ENCODE peak calls at places on chromosomes 4 and X, in five cellular contexts. S is psoas muscle, I is colonic mucosa, K is transverse colon, M is mesendoderm. N is an unnamed sample.

GRCh38 chr4:129230836-129231235 is 134.9 kb downstream of the C4orf33 start:
- DNase-seq in S (no peak), I (no peak), K (no peak), M (peak), N (no peak)

GRCh38 chr4:84167089-84167488 is 332.0 kb downstream of the NKX6-1 start:
- DNase-seq in S (no peak), I (no peak), K (no peak), M (no peak), N (no peak)

GRCh38 chr4:168028970-168029610 is 63.2 kb upstream of the ANXA10 start:
- DNase-seq in S (no peak), I (no peak), K (no peak), M (no peak), N (no peak)

GRCh38 chr4:144185086-144185485 is 44.6 kb upstream of the GYPA start:
- DNase-seq in S (no peak), I (no peak), K (no peak), M (no peak), N (no peak)

GRCh38 chr4:37737456-37737855 is 51.3 kb upstream of the RELL1 start:
- DNase-seq in S (no peak), I (no peak), K (no peak), M (no peak), N (no peak)

GRCh38 chr4:60216752-60217151 is 983.4 kb upstream of the ADGRL3 start:
- DNase-seq in S (no peak), I (no peak), K (no peak), M (peak), N (no peak)

GRCh38 chr4:75916091-75916661 is 13.9 kb upstream of the PPEF2 start:
- DNase-seq in S (no peak), I (peak), K (peak), M (peak), N (peak)

GRCh38 chr4:182921608-182922007 is 4.4 kb upstream of the DCTD start:
- DNase-seq in S (no peak), I (no peak), K (no peak), M (no peak), N (no peak)

GRCh38 chr4:121199742-121200561 is 35.8 kb upstream of the TNIP3 start:
- DNase-seq in S (no peak), I (no peak), K (no peak), M (peak), N (peak)

GRCh38 chrX:52031371-52031770 is 37.6 kb downstream of the MAGED4B start:
- DNase-seq in S (no peak), I (no peak), K (no peak), M (no peak), N (no peak)

GRCh38 chr4:40057540-40058091 is 966 bp downstream of the N4BP2 start:
- DNase-seq in S (peak), I (peak), K (peak), M (peak), N (peak)

GRCh38 chrX:42219231-42219630 is 295.9 kb upstream of the CASK start:
- DNase-seq in S (no peak), I (no peak), K (no peak), M (no peak), N (no peak)

GRCh38 chr4:8403173-8403753 is 37.3 kb downstream of the ACOX3 start:
- DNase-seq in S (peak), I (peak), K (peak), M (peak), N (peak)

GRCh38 chrX:37677243-37677642 is 8.3 kb upstream of the XK start:
- DNase-seq in S (no peak), I (no peak), K (no peak), M (no peak), N (no peak)

GRCh38 chrX:37677765-37678164 is 7.8 kb upstream of the XK start:
- DNase-seq in S (no peak), I (no peak), K (no peak), M (no peak), N (no peak)

GRCh38 chrX:37667141-37667540 is 18.4 kb upstream of the XK start:
- DNase-seq in S (no peak), I (no peak), K (no peak), M (no peak), N (no peak)

DNA sequence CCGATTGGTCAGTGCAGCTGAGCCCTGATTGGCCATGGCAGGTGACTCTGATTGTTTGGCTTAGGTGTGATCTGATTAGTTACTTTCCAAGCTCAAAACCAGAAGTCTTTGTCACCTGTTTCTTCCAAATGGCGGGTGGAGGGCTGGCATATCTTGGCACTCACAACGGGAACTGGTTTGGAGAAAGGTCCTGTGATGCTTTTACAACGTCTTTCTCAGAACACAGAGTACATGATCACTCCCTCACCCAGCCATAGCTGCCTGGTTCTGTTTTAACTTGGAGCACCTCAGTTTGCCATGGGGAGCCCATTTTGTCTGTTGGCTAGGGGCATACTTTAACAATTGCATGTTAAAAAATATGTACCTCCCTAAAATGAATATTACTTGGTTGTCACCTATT is 13.0 kb upstream of the XK start:
- DNase-seq in S (no peak), I (no peak), K (no peak), M (no peak), N (no peak)
- H3K27ac ChIP-seq in S (no peak), I (no peak), K (no peak), M (no peak), N (no peak)

GRCh38 chr4:159049780-159050375 is 53.0 kb upstream of the RAPGEF2 start:
- DNase-seq in S (no peak), I (no peak), K (no peak), M (no peak), N (no peak)
- H3K27ac ChIP-seq in S (no peak), I (no peak), K (no peak), M (no peak), N (no peak)

DNA sequence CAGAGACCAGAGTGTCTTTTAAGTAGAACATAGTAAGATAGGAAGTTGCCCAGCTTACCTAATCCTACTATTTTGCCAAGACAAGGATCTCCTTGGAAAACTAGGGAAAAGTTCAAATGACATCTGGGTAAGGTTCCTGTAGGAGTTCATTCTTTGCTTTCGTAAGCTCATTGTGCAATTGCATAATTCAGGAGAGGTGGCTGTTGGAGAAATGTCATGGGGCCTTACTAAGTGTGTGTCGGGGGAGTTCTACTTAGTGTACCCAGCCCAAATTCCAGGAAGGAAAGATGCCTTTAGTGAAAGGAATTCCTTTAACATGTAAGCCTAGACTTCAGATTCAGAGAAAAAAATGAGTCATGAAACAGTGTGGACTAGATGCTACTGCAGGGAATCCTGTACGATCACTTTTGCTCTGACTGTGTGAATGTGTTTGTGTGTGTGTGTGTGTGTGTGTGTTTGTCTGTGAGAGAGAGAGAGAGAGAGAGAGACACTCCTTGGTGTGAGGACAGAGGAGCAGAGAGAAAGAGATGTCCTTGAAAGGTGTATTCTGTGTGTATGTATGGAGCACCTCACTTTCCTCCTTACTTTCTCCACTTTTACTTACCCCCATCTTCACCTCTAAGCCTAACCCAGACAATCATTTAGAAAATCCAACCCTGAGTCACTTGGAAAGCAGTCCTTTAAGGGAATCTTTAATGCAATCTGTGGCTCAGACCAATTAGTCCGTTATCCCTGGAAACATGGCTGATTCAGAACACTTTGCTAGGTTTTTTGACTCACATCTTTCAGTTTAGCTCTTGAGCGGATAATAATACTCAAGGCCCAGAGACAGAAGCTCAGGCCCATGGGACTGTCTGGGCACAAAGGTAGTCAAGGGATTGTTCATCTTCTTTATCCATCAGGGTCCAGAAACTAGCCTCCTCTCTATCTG is 114.5 kb upstream of the ACSL4 start:
- DNase-seq in S (no peak), I (no peak), K (no peak), M (peak), N (peak)
- H3K27ac ChIP-seq in S (no peak), I (no peak), K (no peak), M (no peak), N (no peak)

GRCh38 chr4:4762300-4762699 is 97.2 kb upstream of the MSX1 start:
- DNase-seq in S (no peak), I (no peak), K (no peak), M (no peak), N (no peak)
- H3K27ac ChIP-seq in S (no peak), I (no peak), K (no peak), M (peak), N (no peak)

DNA sequence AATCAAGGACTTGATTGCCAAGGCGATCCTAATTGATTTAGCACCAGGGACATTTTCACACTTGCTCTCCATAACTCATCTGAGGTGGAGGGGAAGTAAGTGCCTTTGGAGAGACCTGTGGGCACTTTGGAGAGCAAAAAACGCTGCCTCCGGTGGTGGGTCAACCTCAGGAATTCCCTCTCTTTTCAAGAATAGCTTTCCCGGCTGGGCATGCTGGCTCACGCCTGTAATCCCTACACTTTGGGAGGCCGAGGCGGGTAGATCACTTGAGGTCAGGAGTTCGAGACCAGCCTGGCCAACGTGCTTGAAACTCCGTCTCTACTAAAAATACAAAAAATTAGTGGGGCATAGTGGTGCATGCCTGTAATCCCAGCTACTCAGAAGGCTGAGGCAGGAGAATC is 49.2 kb downstream of the PRPS1 start:
- DNase-seq in S (no peak), I (no peak), K (no peak), M (peak), N (no peak)
- H3K27ac ChIP-seq in S (peak), I (peak), K (peak), M (no peak), N (peak)

DNA sequence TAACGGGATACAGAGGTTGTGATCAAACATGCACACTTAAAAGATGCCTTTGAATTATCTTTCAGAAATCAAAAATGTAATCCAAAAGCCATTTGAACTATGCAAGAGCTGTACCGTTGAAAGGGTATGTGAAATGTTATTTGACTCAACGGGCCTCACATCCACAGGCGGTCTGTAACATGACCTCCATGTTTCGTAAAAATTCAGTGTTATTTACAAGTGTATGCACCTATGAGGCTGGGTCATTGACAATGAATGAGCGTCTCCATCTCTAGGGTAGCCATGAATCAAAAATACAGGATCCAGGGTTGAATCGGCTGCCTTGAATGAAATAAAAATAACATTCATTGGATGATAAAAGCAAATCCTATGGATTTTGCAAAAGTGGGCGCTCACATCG is 100.1 kb downstream of the CRLF2 start:
- DNase-seq in S (no peak), I (no peak), K (no peak), M (no peak), N (no peak)
- H3K27ac ChIP-seq in S (no peak), I (no peak), K (no peak), M (no peak), N (no peak)

GRCh38 chr4:7297374-7297773 is 105.0 kb downstream of the SORCS2 start:
- DNase-seq in S (no peak), I (no peak), K (no peak), M (no peak), N (no peak)
- H3K27ac ChIP-seq in S (no peak), I (no peak), K (no peak), M (no peak), N (no peak)

DNA sequence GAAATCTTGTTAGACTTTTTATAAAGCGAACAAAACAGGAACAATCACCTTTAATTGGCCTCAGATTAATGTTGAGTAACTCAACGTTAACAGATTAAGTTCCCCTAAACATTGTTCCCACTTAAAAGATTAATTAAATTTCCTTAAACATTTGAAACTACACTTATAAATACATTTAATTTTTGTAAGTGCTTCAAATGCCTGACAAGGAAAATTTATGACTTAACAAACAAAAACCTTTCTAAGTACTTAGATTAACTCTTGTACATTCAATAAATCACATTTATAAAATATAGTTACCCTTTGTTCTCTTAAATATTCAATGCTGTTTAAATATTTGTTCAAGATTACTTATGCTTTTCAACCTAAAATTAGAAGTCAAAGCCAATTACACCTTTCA is 39.4 kb upstream of the OCIAD2 start:
- DNase-seq in S (no peak), I (no peak), K (no peak), M (no peak), N (no peak)
- H3K27ac ChIP-seq in S (no peak), I (no peak), K (no peak), M (no peak), N (no peak)